ENCODE peak calls at places on chromosomes 2 and 18, in nine cellular contexts. Y is trophoblast cell; W is NCI-H82; J is EL; V is K562; I is activated gamma-delta T cell treated with anti-CD3 and anti-CD28 coated beads, Interleukin-2, amount 50 U/mL, for 16 hours; H is NCI-H187; A is HAP-1; K is activated CD4-positive, CD25-positive, alpha-beta regulatory T cell treated with anti-CD3 and anti-CD28 coated beads, Interleukin-2, amount 50 U/mL, for 72 hours. C is an unnamed sample.

GRCh38 chr2:231334179-231334930 is 61.2 kb upstream of the B3GNT7 start:
- DNase-seq in A (no peak), V (no peak), Y (no peak), H (no peak), J (no peak), W (no peak), I (no peak), K (no peak), C (no peak)

GRCh38 chr2:149449017-149449416 is 118.6 kb downstream of the LYPD6 start:
- DNase-seq in W (no peak), A (no peak), Y (no peak), J (no peak), V (no peak), I (no peak), H (no peak), K (no peak), C (no peak)

GRCh38 chr2:11397046-11397445 is 52.6 kb upstream of the ROCK2 start:
- DNase-seq in H (peak), A (no peak), I (no peak), J (no peak), K (no peak), Y (no peak), W (no peak), V (no peak), C (no peak)

GRCh38 chr18:77865853-77866252 is 616.2 kb downstream of the GALR1 start:
- DNase-seq in A (no peak), K (no peak), V (no peak), W (no peak), I (no peak), Y (no peak), J (no peak), H (no peak), C (no peak)

GRCh38 chr2:18762667-18763066 is 173.3 kb upstream of the NT5C1B start:
- DNase-seq in K (no peak), I (no peak), H (no peak), V (no peak), J (no peak), A (no peak), Y (no peak), W (no peak), C (no peak)

GRCh38 chr2:109239720-109240119 is 110.7 kb downstream of the SH3RF3 start:
- DNase-seq in J (peak), Y (no peak), V (no peak), W (no peak), H (no peak), K (no peak), I (no peak), A (no peak), C (no peak)

GRCh38 chr2:240586198-240586918 is at the start of gene CAPN10:
- DNase-seq in J (peak), Y (peak), V (peak), A (peak), I (peak), W (peak), K (peak), H (peak), C (peak)

GRCh38 chr2:42569116-42569711 is 782 bp downstream of the MTA3 start:
- DNase-seq in A (peak), K (peak), I (no peak), W (peak), H (no peak), V (peak), Y (no peak), J (peak), C (peak)

GRCh38 chr2:231104115-231104713 is 20.6 kb downstream of the HTR2B start:
- DNase-seq in A (peak), Y (peak), J (peak), H (no peak), W (peak), V (peak), K (no peak), I (peak), C (no peak)

GRCh38 chr2:205556357-205556756 is 125.9 kb upstream of the NRP2 start:
- DNase-seq in V (no peak), Y (no peak), W (no peak), H (no peak), A (peak), K (no peak), I (no peak), J (no peak), C (no peak)

GRCh38 chr2:10220516-10221391 is 82.0 kb upstream of the HPCAL1 start:
- DNase-seq in A (no peak), K (no peak), J (peak), W (no peak), I (no peak), V (peak), Y (peak), H (no peak), C (peak)

GRCh38 chr2:227884511-227884947 is 13.1 kb downstream of the DAW1 start:
- DNase-seq in V (peak), A (peak), W (peak), J (peak), K (peak), Y (peak), I (no peak), H (no peak), C (peak)

GRCh38 chr2:234989183-234989701 is 37.4 kb downstream of the SH3BP4 start:
- DNase-seq in H (no peak), I (no peak), K (no peak), V (no peak), W (no peak), A (no peak), J (no peak), Y (no peak), C (no peak)

GRCh38 chr18:13574761-13575160 is 151.6 kb downstream of the FAM210A start:
- DNase-seq in I (no peak), J (no peak), K (no peak), Y (no peak), W (no peak), H (no peak), V (no peak), A (no peak), C (no peak)

GRCh38 chr2:128409326-128410034 is 90.8 kb upstream of the HS6ST1 start:
- DNase-seq in Y (no peak), I (no peak), W (no peak), V (no peak), A (no peak), K (no peak), J (no peak), H (no peak), C (no peak)

GRCh38 chr2:209162129-209162528 is 261.7 kb upstream of the MAP2 start:
- DNase-seq in K (no peak), Y (no peak), I (no peak), A (no peak), J (no peak), V (no peak), H (no peak), W (no peak), C (no peak)

GRCh38 chr2:98637401-98638144 is 29.2 kb downstream of the UNC50 start:
- DNase-seq in A (no peak), Y (no peak), V (no peak), K (no peak), H (no peak), W (no peak), J (no peak), I (peak), C (no peak)

GRCh38 chr2:61640406-61640805 is 102.2 kb upstream of the XPO1 start:
- DNase-seq in K (no peak), V (no peak), J (peak), A (no peak), W (no peak), H (no peak), Y (peak), I (no peak), C (no peak)

GRCh38 chr2:55054476-55054875 is 4.2 kb upstream of the RTN4 start:
- DNase-seq in W (no peak), I (no peak), V (no peak), A (no peak), J (no peak), K (no peak), Y (no peak), H (peak), C (no peak)

GRCh38 chr2:71385008-71385407 is 53.4 kb downstream of the ZNF638 start:
- DNase-seq in A (no peak), H (no peak), V (no peak), J (peak), I (no peak), Y (no peak), K (no peak), W (no peak), C (no peak)

GRCh38 chr2:39227628-39228412 is 15.9 kb downstream of the CDKL4 start:
- DNase-seq in A (peak), V (peak), H (peak), I (peak), W (peak), J (peak), Y (peak), K (peak), C (peak)

C was measured in NCI-H1417.